ENCODE peak calls at places on chromosomes 2 and 18, in seven cellular contexts. G is heart left ventricle, N is GM10248, Q is fibroblast of mammary gland, H is GM12865, W is endothelial cell of umbilical vein, A is colonic mucosa. L is an unnamed sample.

GRCh38 chr18:45081579-45082181 is 401.0 kb downstream of the SETBP1 start:
- DNase-seq in N (no peak), A (no peak), G (no peak), H (no peak), W (no peak), Q (peak; percentile 12), L (no peak)

GRCh38 chr18:9321017-9321452 is 13.5 kb upstream of the TWSG1 start:
- DNase-seq in Q (peak; percentile 8), H (no peak), G (no peak), A (no peak), N (no peak), W (peak; percentile 97), L (no peak)

GRCh38 chr2:20443276-20443920 is 3.5 kb upstream of the RHOB start:
- DNase-seq in H (peak; percentile 57), N (peak; percentile 44), G (no peak), A (peak; percentile 52), W (peak; percentile 86), Q (peak; percentile 73), L (peak; percentile 47)

GRCh38 chr2:133092571-133092970 is 422.6 kb upstream of the LYPD1 start:
- DNase-seq in A (no peak), Q (no peak), N (no peak), W (no peak), G (no peak), H (no peak), L (no peak)

GRCh38 chr2:152344561-152345195 is 9.7 kb downstream of the FMNL2 start:
- DNase-seq in Q (no peak), A (no peak), G (no peak), N (no peak), W (no peak), H (no peak), L (no peak)

GRCh38 chr2:148887349-148888002 is 12.4 kb downstream of the KIF5C start:
- DNase-seq in A (no peak), Q (no peak), H (no peak), G (no peak), N (no peak), W (peak; percentile 13), L (no peak)

GRCh38 chr2:65019010-65019409 is 29.8 kb downstream of the SLC1A4 start:
- DNase-seq in N (no peak), H (no peak), W (no peak), G (no peak), A (no peak), Q (no peak), L (no peak)

GRCh38 chr2:165863816-165864221 is 69.8 kb upstream of the GALNT3 start:
- DNase-seq in W (no peak), N (no peak), H (peak; percentile 52), A (no peak), G (no peak), Q (no peak), L (peak; percentile 10)

GRCh38 chr2:80863166-80863714 is 558.7 kb upstream of the LRRTM1 start:
- DNase-seq in N (no peak), Q (no peak), W (no peak), A (no peak), H (no peak), G (no peak), L (no peak)

GRCh38 chr2:33521791-33522281 is 45.4 kb downstream of the RASGRP3 start:
- DNase-seq in Q (peak; percentile 85), G (peak; percentile 28), W (peak; percentile 97), N (no peak), H (no peak), A (no peak), L (no peak)

GRCh38 chr2:227125506-227125905 is 38.5 kb downstream of the COL4A4 start:
- DNase-seq in W (no peak), G (no peak), H (no peak), Q (no peak), N (no peak), A (no peak), L (no peak)

GRCh38 chr2:211455225-211455841 is 898.9 kb downstream of the CPS1 start:
- DNase-seq in Q (peak; percentile 50), H (peak; percentile 35), A (peak; percentile 20), G (no peak), N (peak; percentile 26), W (peak; percentile 63), L (peak; percentile 32)

GRCh38 chr2:227214622-227215041 is 50.2 kb downstream of the COL4A3 start:
- DNase-seq in Q (no peak), W (no peak), A (no peak), H (no peak), N (no peak), G (no peak), L (no peak)

GRCh38 chr2:135585586-135585985 is 54.3 kb downstream of the R3HDM1 start:
- DNase-seq in H (peak; percentile 3), G (no peak), N (no peak), A (no peak), W (no peak), Q (peak; percentile 19), L (no peak)

GRCh38 chr2:70509565-70509964 is 44.1 kb downstream of the TGFA start:
- DNase-seq in A (peak; percentile 38), N (no peak), W (no peak), H (no peak), Q (peak; percentile 20), G (no peak), L (no peak)

GRCh38 chr2:159109552-159109951 is 141.1 kb downstream of the TANC1 start:
- DNase-seq in H (no peak), Q (no peak), A (no peak), W (no peak), N (no peak), G (no peak), L (no peak)

GRCh38 chr2:25018681-25019080 is 23.2 kb upstream of the EFR3B start:
- DNase-seq in N (no peak), A (no peak), H (no peak), G (no peak), W (no peak), Q (no peak), L (no peak)

GRCh38 chr2:196808281-196808680 is 874 bp downstream of the C2orf66 start:
- DNase-seq in H (peak; percentile 3), G (no peak), N (no peak), A (no peak), Q (no peak), W (peak; percentile 45), L (no peak)
- TF ChIP-seq CTCF in H (no peak), G (no peak), N (no peak), A (no peak), Q (no peak), W (no peak), L (no peak)

GRCh38 chr2:46989491-46990230 is 74.1 kb upstream of the MCFD2 start:
- DNase-seq in N (no peak), A (no peak), H (no peak), G (no peak), Q (no peak), W (no peak), L (no peak)

GRCh38 chr2:46990231-46990588 is 74.6 kb upstream of the MCFD2 start:
- DNase-seq in Q (no peak), G (no peak), W (no peak), N (no peak), A (no peak), H (no peak), L (no peak)

GRCh38 chr2:46988230-46988629 is 72.6 kb upstream of the MCFD2 start:
- DNase-seq in W (no peak), Q (no peak), N (no peak), A (no peak), G (no peak), H (no peak), L (no peak)

GRCh38 chr2:46991985-46992384 is 76.4 kb upstream of the MCFD2 start:
- DNase-seq in A (no peak), N (no peak), Q (no peak), H (no peak), G (no peak), W (no peak), L (no peak)

DNA sequence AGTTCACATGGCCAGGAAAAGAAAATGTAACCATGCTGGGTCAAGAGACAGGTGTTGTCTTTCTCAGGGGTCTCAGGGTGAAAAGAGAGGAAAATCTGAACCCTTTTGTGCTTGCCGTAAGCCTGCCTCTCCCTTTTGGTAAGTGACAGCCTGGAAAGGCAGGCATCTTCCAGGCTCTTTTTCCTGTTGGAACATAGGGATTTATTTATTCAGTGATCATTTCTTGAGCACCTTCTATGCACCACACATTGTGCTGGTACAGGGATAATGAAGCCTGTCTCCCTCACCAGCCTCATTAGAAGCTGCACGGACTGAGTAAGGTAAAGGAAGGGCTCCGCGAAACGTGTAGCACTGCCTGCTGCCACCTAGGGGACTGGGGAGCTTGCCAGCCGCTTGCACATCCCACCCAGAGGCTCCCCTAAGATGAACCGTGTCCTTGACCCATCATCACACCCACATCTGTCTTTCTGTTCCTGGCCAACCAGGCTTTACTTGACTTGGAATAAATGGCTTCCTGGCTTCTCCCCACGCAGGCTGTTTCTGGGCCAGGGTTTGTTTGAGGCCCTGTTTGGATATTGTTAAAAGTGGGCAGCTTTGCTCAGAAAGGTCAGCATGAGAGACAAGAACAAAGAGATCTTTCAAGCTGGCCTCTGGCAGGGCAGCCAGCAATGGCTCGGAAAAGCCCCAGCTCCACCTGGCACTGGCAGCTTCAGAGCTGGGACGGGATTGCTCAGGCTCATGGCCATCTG is 73.3 kb upstream of the MCFD2 start:
- DNase-seq in A (no peak), W (no peak), H (no peak), G (no peak), N (no peak), Q (no peak), L (no peak)
- TF ChIP-seq CTCF in A (no peak), W (no peak), H (no peak), G (peak; percentile 10), N (no peak), Q (peak; percentile 8), L (no peak)

GRCh38 chr2:178193823-178194599 is at the start of gene OSBPL6:
- DNase-seq in A (peak; percentile 73), H (peak; percentile 82), W (peak; percentile 88), G (peak; percentile 84), N (peak; percentile 88), Q (peak; percentile 74), L (peak; percentile 93)
- TF ChIP-seq CTCF in A (no peak), H (no peak), W (peak; percentile 22), G (peak; percentile 27), N (peak; percentile 16), Q (no peak), L (no peak)

GRCh38 chr2:48943436-48943835 is 187.9 kb upstream of the LHCGR start:
- DNase-seq in A (no peak), N (no peak), H (no peak), Q (no peak), G (no peak), W (no peak), L (no peak)

GRCh38 chr2:48946444-48947048 is 191.0 kb upstream of the LHCGR start:
- DNase-seq in Q (peak; percentile 40), W (peak; percentile 56), N (peak; percentile 58), G (peak; percentile 21), A (peak; percentile 39), H (peak; percentile 68), L (peak; percentile 68)

GRCh38 chr2:48940606-48941005 is 185.1 kb upstream of the LHCGR start:
- DNase-seq in H (no peak), N (no peak), A (no peak), Q (peak; percentile 31), G (no peak), W (no peak), L (no peak)

GRCh38 chr2:48944961-48945360 is 189.4 kb upstream of the LHCGR start:
- DNase-seq in N (no peak), G (no peak), H (no peak), Q (peak; percentile 52), A (no peak), W (no peak), L (no peak)

DNA sequence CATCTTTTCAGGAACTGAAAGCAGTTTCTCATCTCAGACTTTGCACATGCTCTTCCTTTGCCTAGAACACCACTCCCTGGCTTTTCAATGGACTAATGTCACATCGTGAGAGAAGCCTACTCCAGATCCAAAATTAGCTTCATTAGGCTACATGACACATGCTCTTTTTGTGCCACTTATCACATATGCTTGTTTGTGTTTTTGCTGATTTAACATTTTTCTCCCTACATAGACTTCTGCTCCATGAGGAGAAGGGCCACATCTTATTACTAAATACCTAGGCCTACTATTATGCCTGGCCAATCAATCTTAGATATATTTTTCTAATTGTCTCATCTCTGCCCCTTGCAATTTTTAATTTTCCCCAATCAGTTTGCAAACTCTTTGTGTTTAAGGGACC is 186.4 kb upstream of the LHCGR start:
- DNase-seq in G (no peak), Q (no peak), A (no peak), N (no peak), H (no peak), W (no peak), L (no peak)
- TF ChIP-seq CTCF in G (no peak), Q (no peak), A (no peak), N (no peak), H (no peak), W (no peak), L (no peak)

L was measured in GM20000.